ENCODE peak calls at places on chromosomes 12 and 14, in eight cellular contexts. F is GM20000; P is neural crest cell; D is CD8-positive, alpha-beta T cell; H is neural progenitor cell; W is HL-60; R is astrocyte of the spinal cord; S is psoas muscle. I is an unnamed sample.
A peak's percentile ranks its signal among the peaks of the same experiment; 100 is the strongest.

GRCh38 chr12:74483057-74483456 is 54.6 kb upstream of the ATXN7L3B start:
- DNase-seq in F (no peak), P (no peak), D (no peak), H (no peak), W (no peak), R (no peak), S (no peak), I (no peak)

GRCh38 chr14:23492618-23493272 is 23.2 kb downstream of the NGDN start:
- DNase-seq in F (no peak), P (no peak), D (no peak), H (no peak), W (no peak), R (no peak), S (no peak), I (no peak)

GRCh38 chr12:1796515-1797010 is 23.8 kb upstream of the LRTM2 start:
- DNase-seq in F (peak; percentile 62), P (no peak), D (peak; percentile 45), H (no peak), W (no peak), R (no peak), S (peak; percentile 54), I (peak; percentile 60)

GRCh38 chr12:7369274-7369729 is 65.4 kb downstream of the ACSM4 start:
- DNase-seq in F (no peak), P (no peak), D (no peak), H (no peak), W (no peak), R (no peak), S (peak; percentile 27), I (no peak)

GRCh38 chr12:39619660-39620433 is at the start of gene ABCD2:
- DNase-seq in F (peak; percentile 62), P (peak; percentile 62), D (peak; percentile 55), H (peak; percentile 81), W (peak; percentile 55), R (peak; percentile 91), S (peak; percentile 63), I (peak; percentile 46)

GRCh38 chr12:108560752-108561719 is at the start of gene SART3:
- DNase-seq in F (peak; percentile 79), P (peak; percentile 72), D (peak; percentile 63), H (peak; percentile 91), W (peak; percentile 82), R (peak; percentile 93), S (peak; percentile 85), I (peak; percentile 73)

GRCh38 chr14:50106178-50106577 is 10.2 kb downstream of the VCPKMT start:
- DNase-seq in F (no peak), P (no peak), D (no peak), H (no peak), W (no peak), R (no peak), S (no peak), I (no peak)

GRCh38 chr14:83816755-83817154 is 1713.2 kb upstream of the FLRT2 start:
- DNase-seq in F (no peak), P (no peak), D (no peak), H (no peak), W (no peak), R (no peak), S (no peak), I (no peak)

GRCh38 chr12:7695159-7695930 is at the start of gene GDF3:
- DNase-seq in F (no peak), P (no peak), D (no peak), H (no peak), W (no peak), R (peak; percentile 1), S (no peak), I (no peak)

GRCh38 chr12:97160277-97160676 is 253.2 kb downstream of the NEDD1 start:
- DNase-seq in F (no peak), P (no peak), D (no peak), H (no peak), W (no peak), R (no peak), S (no peak), I (no peak)

GRCh38 chr12:124995200-124995961 is 1.9 kb downstream of the BRI3BP start:
- DNase-seq in F (peak; percentile 65), P (no peak), D (no peak), H (no peak), W (no peak), R (no peak), S (no peak), I (peak; percentile 29)

GRCh38 chr14:58978336-58978735 is 210.1 kb upstream of the DAAM1 start:
- DNase-seq in F (no peak), P (no peak), D (no peak), H (no peak), W (no peak), R (no peak), S (no peak), I (no peak)

GRCh38 chr12:124636138-124636968 is 68.9 kb upstream of the NCOR2 start:
- DNase-seq in F (no peak), P (no peak), D (peak; percentile 41), H (no peak), W (no peak), R (peak; percentile 50), S (peak; percentile 66), I (no peak)

GRCh38 chr14:66662374-66662773 is 154.4 kb downstream of the GPHN start:
- DNase-seq in F (no peak), P (no peak), D (no peak), H (peak; percentile 38), W (no peak), R (no peak), S (no peak), I (no peak)

GRCh38 chr12:55051197-55051920 is 31.6 kb downstream of the NEUROD4 start:
- DNase-seq in F (no peak), P (no peak), D (no peak), H (no peak), W (no peak), R (no peak), S (no peak), I (no peak)

GRCh38 chr14:102292446-102292845 is 12.5 kb downstream of the MOK start:
- DNase-seq in F (no peak), P (no peak), D (no peak), H (no peak), W (no peak), R (no peak), S (no peak), I (no peak)

GRCh38 chr14:102293784-102294183 is 11.2 kb downstream of the MOK start:
- DNase-seq in F (no peak), P (no peak), D (no peak), H (no peak), W (no peak), R (peak; percentile 68), S (no peak), I (no peak)

GRCh38 chr14:102297436-102298170 is 7.4 kb downstream of the MOK start:
- DNase-seq in F (no peak), P (no peak), D (no peak), H (no peak), W (no peak), R (no peak), S (no peak), I (no peak)

GRCh38 chr14:102295301-102295700 is 9.7 kb downstream of the MOK start:
- DNase-seq in F (no peak), P (no peak), D (no peak), H (no peak), W (no peak), R (peak; percentile 47), S (no peak), I (no peak)
- TF ChIP-seq CTCF in F (no peak), P (peak; percentile 26), D (no peak), H (peak; percentile 10), W (no peak), R (peak; percentile 62), S (no peak), I (no peak)

DNA sequence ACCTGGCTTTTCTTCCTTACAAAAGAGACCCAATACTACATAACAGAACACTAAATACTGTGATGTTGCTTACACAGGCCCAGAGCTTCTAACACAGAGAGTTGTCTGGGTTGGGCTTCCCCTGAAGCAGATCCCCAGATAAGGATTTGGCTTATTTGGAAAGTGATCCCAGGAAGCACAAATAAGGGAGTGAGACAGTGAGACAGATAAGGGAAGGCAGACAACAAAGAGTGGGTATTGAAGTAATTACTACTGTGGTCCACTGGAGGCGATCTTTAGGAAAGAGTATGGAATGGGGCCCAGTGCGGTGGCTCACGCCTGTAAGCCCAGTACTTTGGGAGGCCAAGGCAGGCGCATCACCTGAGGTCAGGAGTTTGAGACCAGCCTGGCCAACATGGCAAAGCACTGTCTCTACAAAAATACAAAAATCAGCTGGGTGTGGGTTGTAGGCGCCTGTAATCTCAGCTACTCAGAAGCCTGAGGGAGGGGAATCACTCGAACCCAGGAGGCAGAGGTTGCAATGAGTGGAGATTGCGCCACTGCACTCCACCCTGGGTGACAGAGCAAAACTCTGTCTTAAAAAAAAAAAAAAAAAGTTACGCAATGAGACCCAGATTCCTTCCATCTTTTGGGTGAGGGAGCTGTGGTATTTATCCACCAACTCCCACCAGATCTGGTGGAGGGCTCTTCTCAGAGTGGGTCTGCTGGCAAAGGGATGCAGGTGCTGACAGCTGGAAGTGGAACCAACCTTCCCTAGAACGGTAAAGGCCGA is 10.2 kb upstream of the C12orf43 start:
- DNase-seq in F (no peak), P (no peak), D (no peak), H (no peak), W (no peak), R (no peak), S (no peak), I (no peak)
- TF ChIP-seq CTCF in F (no peak), P (peak; percentile 24), D (no peak), H (peak; percentile 21), W (no peak), R (no peak), S (no peak), I (no peak)

DNA sequence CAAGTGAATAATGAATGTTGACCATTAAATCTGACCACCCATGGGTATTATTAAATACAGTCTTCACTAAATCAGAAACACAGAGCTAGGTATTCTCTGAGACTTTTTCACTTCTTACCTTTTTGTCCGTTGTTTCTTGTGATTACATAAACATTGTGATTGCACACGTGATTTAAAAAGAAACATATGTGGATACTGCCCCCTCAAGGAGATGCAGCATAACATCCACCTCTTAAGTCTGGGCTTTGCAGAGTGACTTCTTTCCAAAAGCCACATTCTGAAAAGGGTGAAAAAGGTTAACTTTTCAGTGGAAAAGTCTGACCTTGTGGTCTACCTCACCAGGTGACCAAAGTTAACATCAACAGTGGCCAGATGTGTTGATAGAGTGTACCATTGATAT is 185.5 kb upstream of the FAR2 start:
- DNase-seq in F (no peak), P (no peak), D (no peak), H (peak; percentile 14), W (no peak), R (peak; percentile 34), S (no peak), I (no peak)
- TF ChIP-seq CTCF in F (no peak), P (peak; percentile 60), D (no peak), H (peak; percentile 52), W (no peak), R (peak; percentile 43), S (no peak), I (no peak)

GRCh38 chr12:130423991-130424857 is 86.5 kb downstream of the PIWIL1 start:
- DNase-seq in F (no peak), P (no peak), D (no peak), H (no peak), W (no peak), R (no peak), S (no peak), I (no peak)
- TF ChIP-seq CTCF in F (no peak), P (no peak), D (no peak), H (no peak), W (no peak), R (no peak), S (no peak), I (no peak)